ENCODE peak calls at places on chromosomes 5 and 9, in eight cellular contexts. One of them, this sample, is unnamed.

GRCh38 chr5:128637031-128637430 is 99.0 kb upstream of the FBN2 start:
- DNase-seq in bronchial epithelial cell: no peak
- DNase-seq in uterus: no peak
- DNase-seq in gastrocnemius medialis: no peak
- DNase-seq in transverse colon: no peak
- DNase-seq in heart left ventricle: no peak
- DNase-seq in fibroblast of lung: peak; percentile 7
- DNase-seq in keratinocyte: no peak
- DNase-seq in this sample: no peak

GRCh38 chr5:32712463-32713395 is 1.6 kb downstream of the NPR3 start:
- DNase-seq in uterus: no peak
- DNase-seq in heart left ventricle: no peak
- DNase-seq in transverse colon: no peak
- DNase-seq in keratinocyte: no peak
- DNase-seq in fibroblast of lung: peak; percentile 34
- DNase-seq in bronchial epithelial cell: no peak
- DNase-seq in gastrocnemius medialis: no peak
- DNase-seq in this sample: peak; percentile 27

GRCh38 chr5:169431386-169431785 is 130.4 kb upstream of the SLIT3 start:
- DNase-seq in fibroblast of lung: peak; percentile 27
- DNase-seq in bronchial epithelial cell: peak; percentile 57
- DNase-seq in transverse colon: no peak
- DNase-seq in gastrocnemius medialis: no peak
- DNase-seq in heart left ventricle: no peak
- DNase-seq in uterus: no peak
- DNase-seq in keratinocyte: no peak
- DNase-seq in this sample: no peak

GRCh38 chr5:57493034-57493433 is 10.4 kb upstream of the ACTBL2 start:
- DNase-seq in fibroblast of lung: no peak
- DNase-seq in transverse colon: no peak
- DNase-seq in bronchial epithelial cell: no peak
- DNase-seq in gastrocnemius medialis: no peak
- DNase-seq in uterus: no peak
- DNase-seq in keratinocyte: no peak
- DNase-seq in heart left ventricle: no peak
- DNase-seq in this sample: no peak

GRCh38 chr9:132973713-132974112 is 4.8 kb upstream of the GFI1B start:
- DNase-seq in uterus: no peak
- DNase-seq in bronchial epithelial cell: no peak
- DNase-seq in fibroblast of lung: peak; percentile 13
- DNase-seq in heart left ventricle: no peak
- DNase-seq in gastrocnemius medialis: no peak
- DNase-seq in keratinocyte: no peak
- DNase-seq in transverse colon: no peak
- DNase-seq in this sample: no peak

GRCh38 chr5:145689235-145689634 is 145.9 kb downstream of the PRELID2 start:
- DNase-seq in bronchial epithelial cell: no peak
- DNase-seq in uterus: no peak
- DNase-seq in fibroblast of lung: no peak
- DNase-seq in transverse colon: no peak
- DNase-seq in keratinocyte: no peak
- DNase-seq in gastrocnemius medialis: no peak
- DNase-seq in heart left ventricle: no peak
- DNase-seq in this sample: no peak

GRCh38 chr5:170436335-170436734 is 47.2 kb upstream of the KCNMB1 start:
- DNase-seq in bronchial epithelial cell: no peak
- DNase-seq in uterus: no peak
- DNase-seq in gastrocnemius medialis: no peak
- DNase-seq in heart left ventricle: no peak
- DNase-seq in transverse colon: no peak
- DNase-seq in fibroblast of lung: no peak
- DNase-seq in keratinocyte: no peak
- DNase-seq in this sample: no peak

GRCh38 chr5:150999704-151000452 is 20.5 kb upstream of the GPX3 start:
- DNase-seq in heart left ventricle: peak; percentile 59
- DNase-seq in fibroblast of lung: peak; percentile 44
- DNase-seq in keratinocyte: no peak
- DNase-seq in uterus: peak; percentile 33
- DNase-seq in transverse colon: no peak
- DNase-seq in gastrocnemius medialis: peak; percentile 59
- DNase-seq in bronchial epithelial cell: peak; percentile 20
- DNase-seq in this sample: no peak

DNA sequence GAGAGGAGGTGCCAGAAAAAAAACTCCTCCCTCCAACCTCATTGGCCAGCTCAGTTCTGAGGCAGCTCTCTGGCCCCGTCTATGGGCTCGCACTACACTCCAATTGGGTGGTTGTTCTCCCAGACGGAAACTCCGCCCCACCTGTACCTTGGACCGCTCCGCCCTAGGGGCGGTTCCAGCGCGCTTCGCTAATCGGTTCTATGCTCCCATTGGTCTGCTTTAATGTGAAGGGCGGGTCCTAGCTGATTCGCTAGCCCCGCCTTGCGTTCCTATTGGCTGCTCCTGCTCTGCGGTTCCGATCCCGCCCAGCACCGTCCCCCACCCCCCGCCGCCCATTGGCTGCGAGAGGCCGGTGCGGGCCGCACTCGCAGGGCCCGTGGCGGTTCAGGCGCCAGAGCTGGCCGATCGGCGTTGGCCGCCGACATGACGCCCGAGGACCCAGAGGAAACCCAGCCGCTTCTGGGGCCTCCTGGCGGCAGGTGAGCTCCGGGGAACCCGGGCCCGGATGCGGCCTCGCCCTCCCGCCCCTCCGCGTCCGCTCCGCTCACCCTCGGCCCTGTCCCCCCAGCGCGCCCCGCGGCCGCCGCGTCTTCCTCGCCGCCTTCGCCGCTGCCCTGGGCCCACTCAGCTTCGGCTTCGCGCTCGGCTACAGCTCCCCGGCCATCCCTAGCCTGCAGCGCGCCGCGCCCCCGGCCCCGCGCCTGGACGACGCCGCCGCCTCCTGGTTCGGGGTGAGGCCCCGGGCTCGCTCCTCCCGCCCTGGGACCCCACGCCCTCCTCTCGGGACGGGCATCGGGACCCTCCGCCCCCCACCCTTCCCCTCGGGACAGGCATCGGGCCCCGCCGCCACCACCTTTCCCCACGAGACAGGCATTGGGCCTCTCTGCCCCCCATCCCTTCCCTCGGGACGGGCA is at the start of gene SLC2A8:
- DNase-seq in heart left ventricle: peak; percentile 99
- DNase-seq in gastrocnemius medialis: peak; percentile 100
- DNase-seq in fibroblast of lung: peak; percentile 99
- DNase-seq in bronchial epithelial cell: peak; percentile 99
- DNase-seq in keratinocyte: peak; percentile 98
- DNase-seq in transverse colon: peak; percentile 99
- DNase-seq in uterus: peak; percentile 99
- DNase-seq in this sample: peak; percentile 98
- TF ChIP-seq CTCF in heart left ventricle: peak; percentile 24
- TF ChIP-seq CTCF in gastrocnemius medialis: no peak
- TF ChIP-seq CTCF in fibroblast of lung: no peak
- TF ChIP-seq CTCF in bronchial epithelial cell: peak; percentile 47
- TF ChIP-seq CTCF in keratinocyte: peak; percentile 18
- TF ChIP-seq CTCF in transverse colon: peak; percentile 42
- TF ChIP-seq CTCF in uterus: peak; percentile 54
- TF ChIP-seq CTCF in this sample: no peak

GRCh38 chr5:7902201-7902600 is 33.3 kb downstream of the MTRR start:
- DNase-seq in keratinocyte: no peak
- DNase-seq in gastrocnemius medialis: no peak
- DNase-seq in heart left ventricle: no peak
- DNase-seq in uterus: no peak
- DNase-seq in transverse colon: no peak
- DNase-seq in fibroblast of lung: no peak
- DNase-seq in bronchial epithelial cell: no peak
- DNase-seq in this sample: no peak
- H3K36me3 ChIP-seq in keratinocyte: peaks cover 23% of the 10 kb centered on the region
- H3K36me3 ChIP-seq in gastrocnemius medialis: peaks cover 3% of the 10 kb centered on the region
- H3K36me3 ChIP-seq in heart left ventricle: peaks cover 24% of the 10 kb centered on the region
- H3K36me3 ChIP-seq in uterus: no peaks in the 10 kb centered on the region
- H3K36me3 ChIP-seq in transverse colon: no peaks in the 10 kb centered on the region
- H3K36me3 ChIP-seq in fibroblast of lung: peaks cover 8% of the 10 kb centered on the region
- H3K36me3 ChIP-seq in bronchial epithelial cell: peaks cover 9% of the 10 kb centered on the region
- H3K36me3 ChIP-seq in this sample: peaks cover 11% of the 10 kb centered on the region

GRCh38 chr5:132496631-132497487 is 6.3 kb upstream of the IRF1 start:
- DNase-seq in keratinocyte: no peak
- DNase-seq in fibroblast of lung: peak; percentile 87
- DNase-seq in heart left ventricle: peak; percentile 92
- DNase-seq in transverse colon: peak; percentile 95
- DNase-seq in bronchial epithelial cell: no peak
- DNase-seq in uterus: peak; percentile 89
- DNase-seq in gastrocnemius medialis: peak; percentile 77
- DNase-seq in this sample: peak; percentile 90

GRCh38 chr5:132493821-132494220 is 3.2 kb upstream of the IRF1 start:
- DNase-seq in transverse colon: no peak
- DNase-seq in fibroblast of lung: no peak
- DNase-seq in gastrocnemius medialis: no peak
- DNase-seq in bronchial epithelial cell: no peak
- DNase-seq in uterus: no peak
- DNase-seq in heart left ventricle: no peak
- DNase-seq in keratinocyte: no peak
- DNase-seq in this sample: no peak

GRCh38 chr5:132497488-132497997 is 7.0 kb upstream of the IRF1 start:
- DNase-seq in keratinocyte: no peak
- DNase-seq in bronchial epithelial cell: peak; percentile 73
- DNase-seq in gastrocnemius medialis: peak; percentile 53
- DNase-seq in heart left ventricle: peak; percentile 81
- DNase-seq in uterus: peak; percentile 79
- DNase-seq in transverse colon: peak; percentile 55
- DNase-seq in fibroblast of lung: peak; percentile 90
- DNase-seq in this sample: no peak

GRCh38 chr5:132495063-132495671 is 4.6 kb upstream of the IRF1 start:
- DNase-seq in bronchial epithelial cell: no peak
- DNase-seq in fibroblast of lung: no peak
- DNase-seq in heart left ventricle: no peak
- DNase-seq in uterus: peak; percentile 39
- DNase-seq in gastrocnemius medialis: no peak
- DNase-seq in transverse colon: peak; percentile 8
- DNase-seq in keratinocyte: no peak
- DNase-seq in this sample: no peak

DNA sequence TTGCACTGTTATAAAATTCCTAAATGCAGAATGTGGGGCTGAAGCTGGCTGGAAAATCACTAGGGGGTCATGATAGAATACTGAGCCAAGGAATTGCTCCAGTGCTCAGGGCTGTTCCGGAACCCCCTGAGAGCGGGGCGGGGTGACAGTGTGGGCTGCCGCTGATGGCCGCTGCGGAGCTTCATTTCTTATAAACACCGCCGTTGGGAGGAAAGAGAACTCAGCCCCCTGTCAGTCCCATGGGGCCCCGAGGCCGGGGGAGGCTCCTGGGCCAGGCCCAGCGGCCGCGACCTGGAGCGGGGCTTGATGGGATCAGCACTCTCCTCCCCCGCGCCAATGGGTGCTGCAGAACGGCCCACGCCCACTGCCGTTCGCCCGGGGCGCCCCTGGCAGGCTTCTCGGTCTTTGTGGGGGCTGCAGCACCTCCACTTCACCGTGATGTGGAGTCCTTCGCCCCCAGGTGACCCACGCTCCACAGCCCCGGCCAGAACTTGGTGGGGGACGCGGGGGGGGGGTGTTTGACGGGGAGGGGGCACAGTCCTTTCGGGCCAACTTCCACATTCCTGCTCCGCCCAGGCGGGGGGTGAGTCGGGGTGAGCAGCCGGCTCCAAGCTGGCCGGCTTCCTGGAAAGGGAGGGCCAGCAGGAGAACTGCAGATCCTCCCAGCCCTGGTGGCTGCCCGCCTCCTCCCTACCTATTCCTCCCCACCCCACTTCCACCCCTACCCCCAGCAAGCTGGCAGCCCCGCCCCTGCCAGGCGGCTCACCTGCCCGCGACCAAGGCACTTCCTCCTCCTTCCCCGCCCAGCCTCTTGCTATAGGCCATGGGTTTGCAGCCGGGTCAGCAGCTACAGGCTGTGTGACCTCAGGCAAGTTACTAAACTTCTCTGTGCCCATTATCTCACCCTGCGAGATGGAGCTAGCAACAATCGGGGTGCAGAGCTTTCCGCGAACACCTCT is 5.4 kb upstream of the IRF1 start:
- DNase-seq in uterus: peak; percentile 94
- DNase-seq in heart left ventricle: peak; percentile 95
- DNase-seq in keratinocyte: no peak
- DNase-seq in gastrocnemius medialis: peak; percentile 69
- DNase-seq in fibroblast of lung: peak; percentile 94
- DNase-seq in bronchial epithelial cell: peak; percentile 85
- DNase-seq in transverse colon: peak; percentile 97
- DNase-seq in this sample: peak; percentile 87
- TF ChIP-seq CTCF in uterus: peak; percentile 19
- TF ChIP-seq CTCF in heart left ventricle: no peak
- TF ChIP-seq CTCF in keratinocyte: no peak
- TF ChIP-seq CTCF in gastrocnemius medialis: no peak
- TF ChIP-seq CTCF in fibroblast of lung: no peak
- TF ChIP-seq CTCF in bronchial epithelial cell: no peak
- TF ChIP-seq CTCF in transverse colon: no peak
- TF ChIP-seq CTCF in this sample: peak; percentile 21

DNA sequence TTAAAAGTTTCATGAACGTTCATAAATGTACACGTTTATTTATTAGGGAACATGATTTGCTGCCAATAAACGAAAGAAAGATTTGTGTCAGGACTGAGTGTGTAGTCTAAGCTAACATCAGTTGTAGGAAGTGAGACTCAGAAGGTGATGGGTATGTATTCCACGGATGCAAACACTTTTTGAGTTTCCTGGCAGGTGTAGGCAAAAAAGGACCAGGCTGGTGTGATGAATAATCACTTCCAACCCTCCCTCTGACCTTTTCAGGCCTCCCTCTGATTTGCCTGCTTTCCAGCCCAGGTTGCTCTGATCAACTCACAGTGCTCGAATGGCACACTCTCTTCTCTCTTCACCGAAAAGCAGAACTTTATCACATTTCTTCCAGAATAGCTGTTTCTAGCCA is 51.8 kb downstream of the BASP1 start:
- DNase-seq in bronchial epithelial cell: no peak
- DNase-seq in transverse colon: no peak
- DNase-seq in uterus: no peak
- DNase-seq in fibroblast of lung: no peak
- DNase-seq in keratinocyte: no peak
- DNase-seq in heart left ventricle: no peak
- DNase-seq in gastrocnemius medialis: no peak
- DNase-seq in this sample: no peak
- H3K36me3 ChIP-seq in bronchial epithelial cell: peaks cover 2% of the 10 kb centered on the region
- H3K36me3 ChIP-seq in transverse colon: no peaks in the 10 kb centered on the region
- H3K36me3 ChIP-seq in uterus: no peaks in the 10 kb centered on the region
- H3K36me3 ChIP-seq in fibroblast of lung: no peaks in the 10 kb centered on the region
- H3K36me3 ChIP-seq in keratinocyte: peaks cover 1% of the 10 kb centered on the region
- H3K36me3 ChIP-seq in heart left ventricle: no peaks in the 10 kb centered on the region
- H3K36me3 ChIP-seq in gastrocnemius medialis: no peaks in the 10 kb centered on the region
- H3K36me3 ChIP-seq in this sample: no peaks in the 10 kb centered on the region

DNA sequence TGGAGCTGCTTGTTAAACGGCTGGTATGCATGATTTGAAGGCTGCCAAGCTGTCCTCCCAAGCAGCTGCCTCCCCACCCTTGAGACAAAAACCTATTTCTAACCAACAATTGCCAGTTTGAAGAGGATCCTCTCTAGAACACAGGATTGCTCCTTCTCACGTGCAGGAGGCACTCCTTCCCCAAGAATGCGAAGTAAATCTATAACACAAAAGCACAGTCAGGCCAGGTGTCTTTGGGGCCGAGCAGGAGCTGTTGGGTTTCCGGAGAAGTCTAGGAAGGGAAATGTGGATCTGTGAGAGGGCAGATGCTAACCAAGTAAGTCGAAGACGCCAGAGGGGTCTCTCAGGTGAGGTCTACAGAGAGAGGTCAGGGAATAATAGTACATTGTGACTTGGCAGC is 35.4 kb upstream of the GNPDA1 start:
- DNase-seq in bronchial epithelial cell: no peak
- DNase-seq in heart left ventricle: no peak
- DNase-seq in transverse colon: no peak
- DNase-seq in uterus: no peak
- DNase-seq in fibroblast of lung: no peak
- DNase-seq in gastrocnemius medialis: no peak
- DNase-seq in keratinocyte: no peak
- DNase-seq in this sample: no peak
- TF ChIP-seq CTCF in bronchial epithelial cell: no peak
- TF ChIP-seq CTCF in heart left ventricle: no peak
- TF ChIP-seq CTCF in transverse colon: no peak
- TF ChIP-seq CTCF in uterus: no peak
- TF ChIP-seq CTCF in fibroblast of lung: no peak
- TF ChIP-seq CTCF in gastrocnemius medialis: no peak
- TF ChIP-seq CTCF in keratinocyte: peak; percentile 32
- TF ChIP-seq CTCF in this sample: no peak